ENCODE peak calls at places on chromosome 15, in ten cellular contexts. Z is nephron progenitor cell; P is iPS-NIHi11; I is NCI-H524; H is activated CD4-positive, alpha-beta T cell treated with anti-CD3 and anti-CD28 coated beads, Interleukin-2, amount 50 U/mL, for 24 hours; L is NCI-H2029; T is tibial artery; M is PC-9; K is T follicular helper cell; N is skeletal muscle cell. F is an unnamed sample.

GRCh38 chr15:72117448-72117697 is 577 bp downstream of the MYO9A start:
- DNase-seq in Z (peak), P (peak), I (no peak), H (peak), L (no peak), T (peak), M (peak), K (peak), N (peak), F (no peak)

GRCh38 chr15:79872358-79873017 is 24.3 kb downstream of the MTHFS start:
- DNase-seq in Z (no peak), P (no peak), I (no peak), H (no peak), L (no peak), T (no peak), M (no peak), K (peak), N (no peak), F (peak)

GRCh38 chr15:25176616-25176923 is 221.8 kb downstream of the SNRPN start:
- DNase-seq in Z (no peak), P (no peak), I (no peak), H (no peak), L (no peak), T (no peak), M (no peak), K (no peak), N (no peak), F (no peak)

GRCh38 chr15:70093481-70094309 is 4.0 kb downstream of the TLE3 start:
- DNase-seq in Z (no peak), P (no peak), I (no peak), H (no peak), L (peak), T (peak), M (peak), K (no peak), N (no peak), F (no peak)

GRCh38 chr15:62472616-62473299 is 307.7 kb upstream of the C2CD4B start:
- DNase-seq in Z (peak), P (peak), I (no peak), H (no peak), L (no peak), T (no peak), M (peak), K (no peak), N (no peak), F (no peak)

GRCh38 chr15:47366884-47367283 is 350.4 kb upstream of the SEMA6D start:
- DNase-seq in Z (no peak), P (no peak), I (no peak), H (no peak), L (no peak), T (no peak), M (no peak), K (no peak), N (no peak), F (no peak)

GRCh38 chr15:28110416-28110975 is 11.4 kb upstream of the OCA2 start:
- DNase-seq in Z (no peak), P (no peak), I (peak), H (no peak), L (no peak), T (peak), M (no peak), K (no peak), N (no peak), F (peak)

GRCh38 chr15:63983071-63983711 is 63.1 kb downstream of the DAPK2 start:
- DNase-seq in Z (peak), P (peak), I (peak), H (no peak), L (no peak), T (no peak), M (no peak), K (no peak), N (no peak), F (no peak)

GRCh38 chr15:76898102-76898501 is 7.0 kb downstream of the SCAPER start:
- DNase-seq in Z (no peak), P (no peak), I (no peak), H (no peak), L (no peak), T (no peak), M (peak), K (no peak), N (no peak), F (no peak)

GRCh38 chr15:70783041-70783440 is 19.7 kb upstream of the UACA start:
- DNase-seq in Z (no peak), P (no peak), I (no peak), H (no peak), L (no peak), T (no peak), M (no peak), K (no peak), N (no peak), F (no peak)

GRCh38 chr15:33243869-33244268 is 49.4 kb upstream of the FMN1 start:
- DNase-seq in Z (no peak), P (no peak), I (no peak), H (no peak), L (no peak), T (no peak), M (peak), K (no peak), N (peak), F (no peak)

GRCh38 chr15:61621146-61621545 is 392.0 kb upstream of the RORA start:
- DNase-seq in Z (peak), P (peak), I (peak), H (no peak), L (peak), T (no peak), M (no peak), K (no peak), N (no peak), F (no peak)

GRCh38 chr15:92655178-92655995 is at the start of gene FAM174B:
- DNase-seq in Z (peak), P (peak), I (no peak), H (no peak), L (peak), T (no peak), M (no peak), K (no peak), N (no peak), F (no peak)

GRCh38 chr15:86362556-86362955 is 282.9 kb downstream of the AGBL1 start:
- DNase-seq in Z (no peak), P (no peak), I (no peak), H (no peak), L (no peak), T (no peak), M (no peak), K (no peak), N (no peak), F (no peak)

GRCh38 chr15:64857421-64857820 is 15.7 kb downstream of the PLEKHO2 start:
- DNase-seq in Z (no peak), P (no peak), I (no peak), H (no peak), L (no peak), T (no peak), M (no peak), K (no peak), N (no peak), F (no peak)

GRCh38 chr15:87777054-87777498 is 479.5 kb downstream of the NTRK3 start:
- DNase-seq in Z (peak), P (no peak), I (no peak), H (no peak), L (no peak), T (peak), M (no peak), K (no peak), N (peak), F (no peak)

GRCh38 chr15:66564136-66565041 is 1.4 kb downstream of the LCTL start:
- DNase-seq in Z (no peak), P (no peak), I (no peak), H (no peak), L (no peak), T (no peak), M (no peak), K (no peak), N (no peak), F (no peak)

GRCh38 chr15:60012695-60013094 is 8.6 kb downstream of the FOXB1 start:
- DNase-seq in Z (no peak), P (no peak), I (no peak), H (no peak), L (no peak), T (no peak), M (no peak), K (no peak), N (no peak), F (no peak)

GRCh38 chr15:71230303-71230702 is 115.0 kb downstream of the THSD4 start:
- DNase-seq in Z (no peak), P (no peak), I (no peak), H (no peak), L (no peak), T (no peak), M (no peak), K (no peak), N (no peak), F (no peak)

GRCh38 chr15:77819271-77819806 is 186.6 kb upstream of the LINGO1 start:
- DNase-seq in Z (peak), P (peak), I (no peak), H (no peak), L (no peak), T (no peak), M (no peak), K (no peak), N (no peak), F (no peak)

GRCh38 chr15:61309236-61310016 is 80.3 kb upstream of the RORA start:
- DNase-seq in Z (no peak), P (no peak), I (no peak), H (no peak), L (no peak), T (no peak), M (no peak), K (no peak), N (no peak), F (no peak)

GRCh38 chr15:73388256-73388781 is 19.6 kb upstream of the HCN4 start:
- DNase-seq in Z (no peak), P (peak), I (no peak), H (no peak), L (no peak), T (no peak), M (peak), K (no peak), N (peak), F (peak)

GRCh38 chr15:63332367-63333078 is 49.1 kb downstream of the CA12 start:
- DNase-seq in Z (no peak), P (no peak), I (no peak), H (no peak), L (no peak), T (no peak), M (peak), K (no peak), N (peak), F (peak)

GRCh38 chr15:38904298-38904697 is 339.7 kb upstream of the RASGRP1 start:
- DNase-seq in Z (no peak), P (no peak), I (no peak), H (no peak), L (no peak), T (no peak), M (no peak), K (no peak), N (no peak), F (no peak)

GRCh38 chr15:56587686-56588085 is 122.7 kb upstream of the MNS1 start:
- DNase-seq in Z (no peak), P (no peak), I (no peak), H (no peak), L (no peak), T (no peak), M (no peak), K (no peak), N (no peak), F (peak)

GRCh38 chr15:90762109-90762508 is 45.0 kb downstream of the BLM start:
- DNase-seq in Z (no peak), P (peak), I (no peak), H (no peak), L (no peak), T (peak), M (no peak), K (no peak), N (peak), F (no peak)

GRCh38 chr15:81480645-81481053 is 106.6 kb upstream of the TMC3 start:
- DNase-seq in Z (peak), P (peak), I (peak), H (no peak), L (peak), T (no peak), M (no peak), K (no peak), N (no peak), F (peak)

GRCh38 chr15:37135225-37135624 is 34.9 kb upstream of the MEIS2 start:
- DNase-seq in Z (no peak), P (peak), I (peak), H (no peak), L (no peak), T (no peak), M (no peak), K (no peak), N (no peak), F (no peak)

GRCh38 chr15:39598186-39598850 is 17.4 kb downstream of the THBS1 start:
- DNase-seq in Z (no peak), P (no peak), I (no peak), H (no peak), L (no peak), T (no peak), M (no peak), K (no peak), N (no peak), F (no peak)

GRCh38 chr15:56243117-56243773 is 434 bp downstream of the RFX7 start:
- DNase-seq in Z (peak), P (peak), I (peak), H (peak), L (no peak), T (peak), M (no peak), K (peak), N (no peak), F (no peak)

GRCh38 chr15:52289629-52290081 is 5.9 kb downstream of the MYO5C start:
- DNase-seq in Z (no peak), P (peak), I (no peak), H (no peak), L (no peak), T (no peak), M (peak), K (no peak), N (no peak), F (no peak)

GRCh38 chr15:75309711-75310110 is 26.2 kb upstream of the COMMD4 start:
- DNase-seq in Z (no peak), P (no peak), I (no peak), H (no peak), L (no peak), T (no peak), M (no peak), K (no peak), N (no peak), F (no peak)

GRCh38 chr15:98853593-98854420 is 153.8 kb downstream of the PGPEP1L start:
- DNase-seq in Z (peak), P (peak), I (no peak), H (no peak), L (no peak), T (no peak), M (peak), K (no peak), N (no peak), F (no peak)

GRCh38 chr15:57064033-57064432 is 145.6 kb downstream of the TCF12 start:
- DNase-seq in Z (no peak), P (no peak), I (no peak), H (no peak), L (no peak), T (no peak), M (no peak), K (no peak), N (no peak), F (no peak)

GRCh38 chr15:89494941-89495637 is 1.3 kb downstream of the RHCG start:
- DNase-seq in Z (peak), P (peak), I (no peak), H (no peak), L (no peak), T (no peak), M (no peak), K (no peak), N (no peak), F (no peak)